ENCODE peak calls at places on chromosome 16, in ten cellular contexts. G, O, F, R, U, A, X, L, V and S are unnamed samples.
A peak's percentile ranks its signal among the peaks of the same experiment; 100 is the strongest.

GRCh38 chr16:79369796-79370195 is 230.7 kb downstream of the MAF start:
- DNase-seq in G (no peak), O (no peak), F (no peak), R (no peak), U (no peak), A (no peak), X (no peak), L (no peak), V (no peak), S (no peak)

GRCh38 chr16:5354645-5355044 is 257.1 kb upstream of the EEF2KMT start:
- DNase-seq in G (no peak), O (no peak), F (no peak), R (no peak), U (no peak), A (no peak), X (no peak), L (no peak), V (no peak), S (no peak)

GRCh38 chr16:54236761-54237160 is 49.8 kb downstream of the IRX3 start:
- DNase-seq in G (no peak), O (no peak), F (no peak), R (no peak), U (no peak), A (no peak), X (no peak), L (no peak), V (no peak), S (no peak)

GRCh38 chr16:49441366-49441780 is 67.8 kb downstream of the C16orf78 start:
- DNase-seq in G (peak; percentile 25), O (peak; percentile 69), F (peak; percentile 87), R (peak; percentile 0), U (peak; percentile 79), A (no peak), X (peak; percentile 71), L (peak; percentile 15), V (peak; percentile 44), S (peak; percentile 70)

GRCh38 chr16:29663829-29664132 is 734 bp downstream of the SPN start:
- DNase-seq in G (no peak), O (peak; percentile 32), F (peak; percentile 26), R (no peak), U (no peak), A (no peak), X (no peak), L (no peak), V (no peak), S (no peak)

GRCh38 chr16:1325261-1325660 is 8.2 kb upstream of the BAIAP3 start:
- DNase-seq in G (no peak), O (no peak), F (no peak), R (no peak), U (no peak), A (no peak), X (no peak), L (no peak), V (no peak), S (no peak)

GRCh38 chr16:57519796-57520360 is 16.5 kb downstream of the CCDC102A start:
- DNase-seq in G (peak; percentile 36), O (peak; percentile 86), F (peak; percentile 72), R (peak; percentile 45), U (peak; percentile 67), A (peak; percentile 59), X (peak; percentile 91), L (peak; percentile 80), V (peak; percentile 81), S (peak; percentile 79)

GRCh38 chr16:86221085-86221484 is 289.2 kb upstream of the FOXF1 start:
- DNase-seq in G (no peak), O (no peak), F (no peak), R (no peak), U (no peak), A (no peak), X (no peak), L (no peak), V (no peak), S (no peak)

GRCh38 chr16:88527186-88527936 is 42.8 kb upstream of the ZC3H18 start:
- DNase-seq in G (no peak), O (peak; percentile 74), F (peak; percentile 59), R (peak; percentile 32), U (peak; percentile 42), A (peak; percentile 40), X (peak; percentile 82), L (peak; percentile 57), V (peak; percentile 46), S (peak; percentile 65)

GRCh38 chr16:49458656-49459445 is 85.2 kb downstream of the C16orf78 start:
- DNase-seq in G (no peak), O (no peak), F (no peak), R (no peak), U (no peak), A (no peak), X (no peak), L (no peak), V (no peak), S (no peak)

GRCh38 chr16:13935408-13935807 is 15.5 kb downstream of the ERCC4 start:
- DNase-seq in G (no peak), O (peak; percentile 22), F (no peak), R (no peak), U (no peak), A (no peak), X (no peak), L (no peak), V (no peak), S (no peak)

GRCh38 chr16:66194866-66195265 is 171.6 kb upstream of the CDH5 start:
- DNase-seq in G (no peak), O (no peak), F (no peak), R (no peak), U (no peak), A (no peak), X (no peak), L (no peak), V (no peak), S (no peak)

GRCh38 chr16:87842209-87842869 is 27.0 kb downstream of the SLC7A5 start:
- DNase-seq in G (no peak), O (no peak), F (no peak), R (no peak), U (no peak), A (no peak), X (no peak), L (no peak), V (no peak), S (no peak)

GRCh38 chr16:2815299-2815771 is 1.7 kb upstream of the PRSS21 start:
- DNase-seq in G (no peak), O (no peak), F (no peak), R (no peak), U (no peak), A (no peak), X (no peak), L (no peak), V (no peak), S (no peak)

GRCh38 chr16:4365615-4366014 is 6.0 kb upstream of the VASN start:
- DNase-seq in G (no peak), O (no peak), F (no peak), R (no peak), U (no peak), A (no peak), X (no peak), L (no peak), V (no peak), S (no peak)

GRCh38 chr16:4415538-4416199 is 727 bp downstream of the CORO7 start:
- DNase-seq in G (no peak), O (peak; percentile 67), F (peak; percentile 68), R (peak; percentile 41), U (peak; percentile 77), A (peak; percentile 61), X (peak; percentile 80), L (peak; percentile 33), V (peak; percentile 50), S (peak; percentile 69)

GRCh38 chr16:87297918-87298631 is 19.1 kb downstream of the C16orf95 start:
- DNase-seq in G (no peak), O (peak; percentile 45), F (no peak), R (no peak), U (no peak), A (no peak), X (no peak), L (peak; percentile 30), V (peak; percentile 19), S (peak; percentile 26)